ENCODE peak calls at places on chromosomes 3 and 15, in four cellular contexts. One of them, this sample, is unnamed.

GRCh38 chr3:105504440-105504951 is 137.8 kb downstream of the ALCAM start:
- DNase-seq in COLO829: no peak
- DNase-seq in hepatocyte: no peak
- DNase-seq in stomach: no peak
- DNase-seq in this sample: no peak

GRCh38 chr15:64426845-64427465 is 33.4 kb upstream of the ZNF609 start:
- DNase-seq in COLO829: no peak
- DNase-seq in stomach: no peak
- DNase-seq in hepatocyte: peak; percentile 55
- DNase-seq in this sample: no peak

GRCh38 chr15:83358972-83359564 is 74.6 kb upstream of the BNC1 start:
- DNase-seq in COLO829: no peak
- DNase-seq in hepatocyte: no peak
- DNase-seq in stomach: no peak
- DNase-seq in this sample: no peak

GRCh38 chr15:42107483-42107882 is 13.1 kb upstream of the PLA2G4D start:
- DNase-seq in stomach: peak; percentile 78
- DNase-seq in COLO829: peak; percentile 6
- DNase-seq in hepatocyte: no peak
- DNase-seq in this sample: peak; percentile 22

GRCh38 chr3:172305552-172305951 is 142.7 kb downstream of the GHSR start:
- DNase-seq in hepatocyte: peak; percentile 74
- DNase-seq in COLO829: no peak
- DNase-seq in stomach: no peak
- DNase-seq in this sample: no peak

GRCh38 chr3:142597898-142598297 is 1.7 kb downstream of the PLS1 start:
- DNase-seq in COLO829: no peak
- DNase-seq in stomach: no peak
- DNase-seq in hepatocyte: no peak
- DNase-seq in this sample: no peak

GRCh38 chr3:1235526-1236120 is 142.8 kb downstream of the CNTN6 start:
- DNase-seq in COLO829: no peak
- DNase-seq in hepatocyte: no peak
- DNase-seq in stomach: no peak
- DNase-seq in this sample: no peak

GRCh38 chr3:11364181-11364580 is 92.0 kb downstream of the ATG7 start:
- DNase-seq in stomach: no peak
- DNase-seq in hepatocyte: no peak
- DNase-seq in COLO829: no peak
- DNase-seq in this sample: no peak

GRCh38 chr15:100017140-100017539 is 283.9 kb upstream of the LYSMD4 start:
- DNase-seq in hepatocyte: no peak
- DNase-seq in stomach: no peak
- DNase-seq in COLO829: no peak
- DNase-seq in this sample: no peak

GRCh38 chr15:40441736-40442531 is 1.2 kb downstream of the BAHD1 start:
- DNase-seq in stomach: no peak
- DNase-seq in hepatocyte: peak; percentile 77
- DNase-seq in COLO829: no peak
- DNase-seq in this sample: no peak

GRCh38 chr3:128710816-128711433 is 15.1 kb upstream of the RAB7A start:
- DNase-seq in hepatocyte: no peak
- DNase-seq in stomach: no peak
- DNase-seq in COLO829: no peak
- DNase-seq in this sample: no peak

GRCh38 chr15:95162967-95163531 is 931.7 kb downstream of the MCTP2 start:
- DNase-seq in hepatocyte: peak; percentile 9
- DNase-seq in COLO829: peak; percentile 45
- DNase-seq in stomach: no peak
- DNase-seq in this sample: no peak

This sample was measured in NCI-H1436 treated with DMSO at 0.1 percent for 48 hours.